ENCODE peak calls at places on chromosomes 6 and 20, in nine cellular contexts. A is endodermal cell, V is transverse colon, P is PC-9, E is Peyer's patch, O is colonic mucosa, F is heart right ventricle, R is psoas muscle, S is A549. Y is an unnamed sample.
A peak's percentile ranks its signal among the peaks of the same experiment; 100 is the strongest.

GRCh38 chr6:33419580-33420492 is at the start of gene SYNGAP1:
- DNase-seq in A (peak; percentile 84), V (peak; percentile 58), P (no peak), E (no peak), O (no peak), F (peak; percentile 68), R (peak; percentile 60), S (no peak), Y (no peak)

GRCh38 chr20:22924036-22924737 is 110.9 kb upstream of the SSTR4 start:
- DNase-seq in A (no peak), V (no peak), P (no peak), E (no peak), O (no peak), F (peak; percentile 38), R (no peak), S (no peak), Y (no peak)

GRCh38 chr20:58565461-58566175 is 50.4 kb upstream of the APCDD1L start:
- DNase-seq in A (no peak), V (no peak), P (no peak), E (no peak), O (no peak), F (no peak), R (no peak), S (no peak), Y (no peak)

GRCh38 chr6:100706491-100706890 is 174.6 kb downstream of the ASCC3 start:
- DNase-seq in A (no peak), V (no peak), P (no peak), E (no peak), O (no peak), F (no peak), R (no peak), S (no peak), Y (no peak)

GRCh38 chr20:46040902-46041535 is 12.0 kb downstream of the SLC12A5 start:
- DNase-seq in A (peak; percentile 93), V (no peak), P (no peak), E (no peak), O (peak; percentile 29), F (no peak), R (no peak), S (peak; percentile 25), Y (no peak)

GRCh38 chr6:146910611-146911010 is 293.6 kb upstream of the STXBP5 start:
- DNase-seq in A (no peak), V (no peak), P (no peak), E (no peak), O (no peak), F (no peak), R (no peak), S (no peak), Y (no peak)

GRCh38 chr6:43799671-43800623 is 29.9 kb downstream of the VEGFA start:
- DNase-seq in A (no peak), V (no peak), P (no peak), E (peak; percentile 77), O (peak; percentile 44), F (no peak), R (no peak), S (no peak), Y (no peak)

GRCh38 chr6:25112207-25112874 is 166.8 kb upstream of the CARMIL1 start:
- DNase-seq in A (no peak), V (peak; percentile 37), P (no peak), E (no peak), O (no peak), F (no peak), R (no peak), S (no peak), Y (no peak)

GRCh38 chr6:165008971-165009370 is 300.4 kb downstream of the C6orf118 start:
- DNase-seq in A (no peak), V (no peak), P (no peak), E (no peak), O (no peak), F (no peak), R (no peak), S (no peak), Y (no peak)

GRCh38 chr6:142551145-142551811 is 249.5 kb downstream of the ADGRG6 start:
- DNase-seq in A (peak; percentile 61), V (no peak), P (peak; percentile 63), E (no peak), O (no peak), F (no peak), R (no peak), S (no peak), Y (no peak)
- TF ChIP-seq CTCF in A (no peak), V (no peak), P (no peak), E (no peak), O (no peak), F (no peak), R (no peak), S (no peak), Y (no peak)

GRCh38 chr6:31354248-31354647 is 2.7 kb downstream of the HLA-B start:
- DNase-seq in A (no peak), V (no peak), P (no peak), E (no peak), O (no peak), F (no peak), R (no peak), S (no peak), Y (no peak)

GRCh38 chr6:31356216-31356945 is 598 bp downstream of the HLA-B start:
- DNase-seq in A (peak; percentile 68), V (peak; percentile 64), P (no peak), E (peak; percentile 76), O (peak; percentile 48), F (peak; percentile 59), R (peak; percentile 46), S (no peak), Y (peak; percentile 26)

GRCh38 chr6:31355540-31355988 is 1.4 kb downstream of the HLA-B start:
- DNase-seq in A (no peak), V (no peak), P (no peak), E (no peak), O (no peak), F (no peak), R (no peak), S (no peak), Y (no peak)

GRCh38 chr6:31353508-31353907 is 3.5 kb downstream of the HLA-B start:
- DNase-seq in A (no peak), V (no peak), P (no peak), E (no peak), O (no peak), F (no peak), R (no peak), S (no peak), Y (no peak)

GRCh38 chr6:31354788-31355539 is 2.0 kb downstream of the HLA-B start:
- DNase-seq in A (no peak), V (no peak), P (no peak), E (no peak), O (no peak), F (no peak), R (no peak), S (no peak), Y (no peak)
- H3K4me3 ChIP-seq in A (no peak overlapping the region), V (no peak overlapping the region), P (no peak overlapping the region), E (peak overlapping the region; percentile 63), O (peak overlapping the region; percentile 52), F (peak overlapping the region; percentile 61), R (peak overlapping the region; percentile 67), S (no peak overlapping the region), Y (no peak overlapping the region)

GRCh38 chr6:35962779-35963570 is 42.1 kb upstream of the SRPK1 start:
- DNase-seq in A (no peak), V (no peak), P (no peak), E (no peak), O (no peak), F (no peak), R (no peak), S (no peak), Y (no peak)
- H3K4me1 ChIP-seq in A (no peaks in the 10 kb centered on the region), V (no peaks in the 10 kb centered on the region), P (peaks cover 9% of the 10 kb centered on the region), E (no peaks in the 10 kb centered on the region), O (no peaks in the 10 kb centered on the region), F (no peaks in the 10 kb centered on the region), R (no peaks in the 10 kb centered on the region), S (peaks cover 8% of the 10 kb centered on the region), Y (peaks cover 13% of the 10 kb centered on the region)

DNA sequence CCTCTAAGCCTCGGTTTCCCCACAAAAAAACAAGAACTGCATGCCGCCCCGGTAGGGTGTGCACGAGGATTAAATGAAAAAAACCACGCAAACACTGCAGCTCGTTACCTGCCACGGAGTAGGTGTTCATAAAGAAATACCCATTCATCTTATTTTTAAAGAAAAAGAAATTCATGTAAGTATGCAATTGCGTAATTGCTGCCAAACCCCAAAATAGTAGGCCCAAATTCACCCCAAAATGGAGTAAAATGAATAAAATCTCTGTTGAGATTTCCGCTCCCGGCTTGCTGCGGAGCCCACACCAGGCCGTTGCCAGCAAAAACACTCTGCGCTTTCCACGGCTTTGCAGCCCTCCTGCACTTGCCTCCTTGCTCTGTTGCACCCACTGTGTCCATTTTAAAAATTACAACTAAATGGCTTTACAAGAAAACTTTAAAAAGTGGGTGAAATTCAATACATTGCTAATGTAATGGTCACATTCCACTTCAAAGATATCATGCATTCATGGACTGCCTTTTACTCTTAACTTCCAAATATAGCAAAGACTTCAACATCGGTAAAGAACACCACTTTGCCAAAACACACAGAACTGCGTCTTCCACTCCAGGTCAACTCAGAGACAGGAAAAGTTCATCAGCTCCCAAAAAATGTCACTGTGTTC is 125.0 kb downstream of the ZMYND8 start:
- DNase-seq in A (no peak), V (no peak), P (no peak), E (no peak), O (no peak), F (no peak), R (no peak), S (no peak), Y (no peak)
- TF ChIP-seq CTCF in A (no peak), V (no peak), P (no peak), E (no peak), O (no peak), F (no peak), R (no peak), S (no peak), Y (no peak)

GRCh38 chr6:95687839-95688238 is 110.5 kb downstream of the MANEA start:
- DNase-seq in A (no peak), V (no peak), P (no peak), E (no peak), O (no peak), F (no peak), R (no peak), S (no peak), Y (no peak)

GRCh38 chr6:95686272-95686671 is 108.9 kb downstream of the MANEA start:
- DNase-seq in A (no peak), V (no peak), P (no peak), E (no peak), O (no peak), F (no peak), R (no peak), S (no peak), Y (no peak)

GRCh38 chr6:95686858-95687257 is 109.5 kb downstream of the MANEA start:
- DNase-seq in A (no peak), V (no peak), P (no peak), E (no peak), O (no peak), F (no peak), R (no peak), S (no peak), Y (no peak)

GRCh38 chr6:95693108-95693507 is 115.8 kb downstream of the MANEA start:
- DNase-seq in A (peak; percentile 51), V (no peak), P (no peak), E (no peak), O (no peak), F (no peak), R (no peak), S (no peak), Y (no peak)

GRCh38 chr6:95690328-95690727 is 113.0 kb downstream of the MANEA start:
- DNase-seq in A (no peak), V (no peak), P (no peak), E (no peak), O (no peak), F (no peak), R (no peak), S (no peak), Y (no peak)
- H3K4me3 ChIP-seq in A (no peak overlapping the region), V (no peak overlapping the region), P (peak overlapping the region; percentile 35), E (no peak overlapping the region), O (no peak overlapping the region), F (no peak overlapping the region), R (no peak overlapping the region), S (no peak overlapping the region), Y (no peak overlapping the region)

GRCh38 chr20:47535994-47536393 is 34.3 kb downstream of the NCOA3 start:
- DNase-seq in A (no peak), V (no peak), P (no peak), E (no peak), O (no peak), F (no peak), R (no peak), S (no peak), Y (no peak)
- H3K4me1 ChIP-seq in A (no peaks in the 10 kb centered on the region), V (no peaks in the 10 kb centered on the region), P (peaks cover 20% of the 10 kb centered on the region), E (no peaks in the 10 kb centered on the region), O (no peaks in the 10 kb centered on the region), F (peaks cover 29% of the 10 kb centered on the region), R (peaks cover 22% of the 10 kb centered on the region), S (peaks cover 47% of the 10 kb centered on the region), Y (peaks cover 7% of the 10 kb centered on the region)

Y was measured in pancreas.